ENCODE peak calls at places on chromosomes 1 and 21, in nine cellular contexts. C, B, Y, O, J, M, T, V and A are unnamed samples.

GRCh38 chr21:44299085-44299457 is 782 bp upstream of the PFKL start:
- DNase-seq in C (peak), B (no peak), Y (no peak), O (no peak), J (no peak), M (no peak), T (no peak), V (peak), A (no peak)

GRCh38 chr1:168520832-168521231 is 23.0 kb downstream of the XCL2 start:
- DNase-seq in C (no peak), B (no peak), Y (no peak), O (no peak), J (no peak), M (no peak), T (no peak), V (no peak), A (no peak)

GRCh38 chr21:16287060-16287459 is 557.3 kb downstream of the USP25 start:
- DNase-seq in C (no peak), B (no peak), Y (no peak), O (no peak), J (no peak), M (no peak), T (no peak), V (no peak), A (no peak)

GRCh38 chr1:171484760-171485374 is 463 bp upstream of the PRRC2C start:
- DNase-seq in C (peak), B (no peak), Y (no peak), O (no peak), J (no peak), M (no peak), T (no peak), V (no peak), A (no peak)

GRCh38 chr1:100941098-100941527 is 45.2 kb downstream of the SLC30A7 start:
- DNase-seq in C (no peak), B (no peak), Y (no peak), O (no peak), J (no peak), M (no peak), T (no peak), V (no peak), A (no peak)

GRCh38 chr1:27979151-27979858 is 19.5 kb downstream of the XKR8 start:
- DNase-seq in C (peak), B (peak), Y (peak), O (peak), J (no peak), M (peak), T (no peak), V (peak), A (no peak)

GRCh38 chr1:19395678-19396192 is 83.6 kb downstream of the SLC66A1 start:
- DNase-seq in C (no peak), B (no peak), Y (no peak), O (no peak), J (no peak), M (no peak), T (no peak), V (peak), A (no peak)

GRCh38 chr1:201024251-201024998 is 911 bp upstream of the KIF21B start:
- DNase-seq in C (no peak), B (no peak), Y (peak), O (no peak), J (no peak), M (no peak), T (no peak), V (no peak), A (no peak)

GRCh38 chr1:227892930-227893695 is 54.6 kb downstream of the WNT9A start:
- DNase-seq in C (no peak), B (no peak), Y (no peak), O (no peak), J (peak), M (no peak), T (peak), V (no peak), A (peak)

GRCh38 chr1:206538086-206538781 is 30.9 kb downstream of the RASSF5 start:
- DNase-seq in C (no peak), B (no peak), Y (no peak), O (no peak), J (no peak), M (no peak), T (no peak), V (no peak), A (no peak)

GRCh38 chr21:44010429-44010828 is 1.7 kb upstream of the TRAPPC10 start:
- DNase-seq in C (no peak), B (peak), Y (no peak), O (no peak), J (no peak), M (no peak), T (no peak), V (no peak), A (no peak)

GRCh38 chr1:50923564-50923963 is 36.5 kb downstream of the FAF1 start:
- DNase-seq in C (no peak), B (no peak), Y (no peak), O (no peak), J (no peak), M (no peak), T (no peak), V (no peak), A (no peak)

GRCh38 chr1:36882536-36883285 is 151.6 kb downstream of the GRIK3 start:
- DNase-seq in C (no peak), B (no peak), Y (no peak), O (no peak), J (no peak), M (no peak), T (no peak), V (no peak), A (no peak)

GRCh38 chr1:47562799-47563198 is 125.0 kb downstream of the FOXD2 start:
- DNase-seq in C (no peak), B (no peak), Y (no peak), O (no peak), J (no peak), M (no peak), T (no peak), V (no peak), A (no peak)

GRCh38 chr1:116988908-116989307 is 12.7 kb upstream of the CD101 start:
- DNase-seq in C (no peak), B (no peak), Y (no peak), O (no peak), J (no peak), M (peak), T (no peak), V (peak), A (no peak)